ENCODE peak calls at places on chromosomes 3 and 15, in eight cellular contexts. R is kidney epithelial cell, N is SJSA1, Q is GM19239, K is Calu3, O is tibial nerve, W is HTR-8/SVneo, G is mesendoderm. B is an unnamed sample.

GRCh38 chr3:195863121-195864061 is 45.0 kb downstream of the TNK2 start:
- DNase-seq in R (peak; percentile 47), K (peak; percentile 90), G (peak; percentile 85), O (peak; percentile 84), Q (peak; percentile 61), W (peak; percentile 79), N (peak; percentile 72), B (no peak)

GRCh38 chr3:20846792-20847191 is 660.8 kb upstream of the SGO1 start:
- DNase-seq in W (no peak), G (no peak), R (no peak), K (no peak), Q (no peak), O (no peak), N (no peak), B (no peak)

GRCh38 chr3:164673738-164674137 is 404.6 kb downstream of the SI start:
- DNase-seq in W (no peak), K (peak; percentile 15), R (no peak), Q (no peak), G (peak; percentile 4), O (no peak), N (no peak), B (no peak)

GRCh38 chr3:64539451-64540196 is 148.2 kb downstream of the ADAMTS9 start:
- DNase-seq in W (no peak), Q (no peak), R (no peak), N (no peak), O (peak; percentile 84), K (no peak), G (no peak), B (no peak)

GRCh38 chr3:64190517-64191515 is 34.5 kb downstream of the PRICKLE2 start:
- DNase-seq in G (no peak), W (no peak), O (no peak), Q (no peak), N (peak; percentile 55), R (no peak), K (no peak), B (peak; percentile 82)

GRCh38 chr3:148992027-148992634 is 791 bp downstream of the GYG1 start:
- DNase-seq in Q (no peak), R (no peak), K (peak; percentile 68), N (peak; percentile 49), G (peak; percentile 40), W (peak; percentile 23), O (peak; percentile 16), B (no peak)

GRCh38 chr3:52339612-52340011 is 23.5 kb downstream of the DNAH1 start:
- DNase-seq in G (peak; percentile 86), O (peak; percentile 60), W (peak; percentile 61), Q (peak; percentile 49), R (peak; percentile 21), N (no peak), K (peak; percentile 48), B (peak; percentile 35)

GRCh38 chr3:175127075-175127662 is 268.0 kb downstream of the NAALADL2 start:
- DNase-seq in Q (no peak), O (no peak), G (no peak), N (no peak), K (no peak), W (no peak), R (no peak), B (no peak)

GRCh38 chr3:149152420-149152819 is 23.0 kb downstream of the HPS3 start:
- DNase-seq in G (peak; percentile 62), W (no peak), O (no peak), K (no peak), Q (peak; percentile 10), N (no peak), R (peak; percentile 67), B (no peak)

GRCh38 chr3:34569437-34569836 is 771.0 kb downstream of the PDCD6IP start:
- DNase-seq in N (no peak), G (peak; percentile 83), O (no peak), Q (no peak), K (no peak), W (no peak), R (no peak), B (no peak)

GRCh38 chr15:82709421-82710207 is at the start of gene AP3B2:
- DNase-seq in N (peak; percentile 60), K (peak; percentile 87), G (peak; percentile 90), O (peak; percentile 7), R (peak; percentile 10), W (peak; percentile 77), Q (peak; percentile 94), B (peak; percentile 1)

GRCh38 chr15:69386284-69386683 is 27.9 kb upstream of the KIF23 start:
- DNase-seq in R (no peak), W (no peak), O (no peak), K (no peak), Q (no peak), N (no peak), G (no peak), B (no peak)

GRCh38 chr15:33086500-33087141 is 107.9 kb downstream of the FMN1 start:
- DNase-seq in N (no peak), W (peak; percentile 36), O (no peak), K (no peak), R (no peak), Q (no peak), G (peak; percentile 63), B (no peak)

GRCh38 chr3:197303452-197303851 is 5.0 kb upstream of the DLG1 start:
- DNase-seq in K (no peak), Q (no peak), R (no peak), N (no peak), O (no peak), G (no peak), W (no peak), B (no peak)

GRCh38 chr3:22471557-22471956 is 720.5 kb upstream of the ZNF385D start:
- DNase-seq in N (no peak), Q (no peak), G (no peak), W (no peak), O (no peak), R (no peak), K (no peak), B (no peak)

GRCh38 chr3:42839616-42840015 is 30.4 kb downstream of the ACKR2 start:
- DNase-seq in N (no peak), G (peak; percentile 75), K (peak; percentile 53), O (peak; percentile 82), W (peak; percentile 56), R (no peak), Q (peak; percentile 25), B (no peak)

GRCh38 chr3:122930371-122930997 is 97.1 kb downstream of the SEMA5B start:
- DNase-seq in K (no peak), G (no peak), W (no peak), R (no peak), Q (no peak), N (no peak), O (no peak), B (no peak)

GRCh38 chr15:69848551-69849231 is 249.0 kb downstream of the TLE3 start:
- DNase-seq in K (no peak), W (no peak), N (no peak), G (no peak), O (no peak), Q (no peak), R (no peak), B (no peak)

GRCh38 chr3:65778966-65779365 is 259.8 kb downstream of the MAGI1 start:
- DNase-seq in N (no peak), K (no peak), O (no peak), W (no peak), R (peak; percentile 29), G (no peak), Q (no peak), B (peak; percentile 38)

GRCh38 chr15:52143862-52144261 is 31.3 kb upstream of the BCL2L10 start:
- DNase-seq in O (no peak), N (peak; percentile 99), Q (no peak), G (peak; percentile 94), R (peak; percentile 32), K (no peak), W (peak; percentile 91), B (peak; percentile 15)

GRCh38 chr15:96542130-96542770 is 211.8 kb downstream of the NR2F2 start:
- DNase-seq in N (no peak), Q (no peak), G (no peak), K (no peak), O (no peak), W (no peak), R (no peak), B (no peak)

GRCh38 chr15:80996247-80996646 is 4.5 kb upstream of the TLNRD1 start:
- DNase-seq in W (no peak), K (no peak), Q (no peak), O (no peak), N (no peak), G (peak; percentile 72), R (no peak), B (no peak)

GRCh38 chr3:147712357-147712756 is 303.2 kb downstream of the ZIC1 start:
- DNase-seq in W (no peak), Q (no peak), K (peak; percentile 21), N (no peak), G (peak; percentile 4), O (no peak), R (no peak), B (no peak)

GRCh38 chr3:141769171-141769894 is 6.1 kb downstream of the GRK7 start:
- DNase-seq in W (no peak), K (no peak), N (peak; percentile 50), R (no peak), Q (no peak), O (no peak), G (peak; percentile 57), B (no peak)

GRCh38 chr15:78454992-78455391 is 17.0 kb downstream of the IREB2 start:
- DNase-seq in G (no peak), R (no peak), W (no peak), N (no peak), Q (no peak), O (no peak), K (no peak), B (no peak)

GRCh38 chr15:39459538-39459937 is 121.3 kb upstream of the THBS1 start:
- DNase-seq in W (no peak), Q (no peak), O (no peak), R (no peak), N (no peak), G (no peak), K (no peak), B (no peak)

GRCh38 chr3:146223401-146224373 is 27.2 kb downstream of the PLSCR4 start:
- DNase-seq in R (no peak), N (no peak), K (peak; percentile 57), O (no peak), Q (no peak), G (no peak), W (no peak), B (peak; percentile 80)

GRCh38 chr3:168884353-168884903 is 779.1 kb downstream of the MECOM start:
- DNase-seq in W (peak; percentile 4), Q (no peak), N (no peak), G (no peak), O (peak; percentile 68), R (peak; percentile 80), K (peak; percentile 80), B (peak; percentile 70)

GRCh38 chr3:171374260-171374659 is 85.9 kb downstream of the TNIK start:
- DNase-seq in W (no peak), O (no peak), K (no peak), Q (no peak), G (peak; percentile 62), R (no peak), N (no peak), B (no peak)

GRCh38 chr3:18046531-18046930 is 304.1 kb upstream of the TBC1D5 start:
- DNase-seq in O (no peak), G (no peak), K (no peak), R (no peak), Q (no peak), N (no peak), W (no peak), B (no peak)

GRCh38 chr3:99325407-99325806 is 313.0 kb upstream of the COL8A1 start:
- DNase-seq in K (no peak), N (no peak), O (no peak), Q (no peak), G (no peak), W (no peak), R (no peak), B (no peak)

GRCh38 chr3:98272126-98272525 is 8.1 kb downstream of the OR5H6 start:
- DNase-seq in G (peak; percentile 18), W (no peak), K (no peak), Q (no peak), O (no peak), R (no peak), N (no peak), B (no peak)

GRCh38 chr3:131361464-131362421 is 19.8 kb upstream of the NUDT16 start:
- DNase-seq in K (peak; percentile 100), N (no peak), O (peak; percentile 47), R (peak; percentile 69), W (no peak), Q (peak; percentile 70), G (peak; percentile 99), B (peak; percentile 80)

GRCh38 chr3:53795176-53795575 is 51.0 kb downstream of the CHDH start:
- DNase-seq in W (no peak), N (no peak), O (no peak), Q (no peak), G (no peak), K (no peak), R (no peak), B (no peak)